ENCODE peak calls at places on chromosomes 6 and 20, in nine cellular contexts. R is ureter, I is RCC 7860, H is astrocyte of the spinal cord, B is A673, L is ACHN, N is NCI-H226, G is HEK293T, K is head of caudate nucleus. P is an unnamed sample.

GRCh38 chr6:25874118-25874517 is at the start of gene SLC17A3:
- DNase-seq in H (no peak), K (no peak), N (no peak), R (no peak), I (peak; percentile 49), L (peak; percentile 85), B (no peak), G (no peak), P (no peak)

GRCh38 chr6:101539510-101540245 is 146.2 kb downstream of the GRIK2 start:
- DNase-seq in B (no peak), R (no peak), I (no peak), G (no peak), L (peak; percentile 2), H (peak; percentile 56), N (peak; percentile 81), K (no peak), P (no peak)

GRCh38 chr20:23159256-23159922 is 73.3 kb upstream of the CD93 start:
- DNase-seq in L (no peak), G (no peak), H (no peak), B (peak; percentile 17), I (no peak), N (no peak), K (no peak), R (peak; percentile 43), P (no peak)

GRCh38 chr6:160583805-160584204 is 80.3 kb downstream of the LPA start:
- DNase-seq in K (no peak), N (no peak), G (no peak), B (no peak), L (no peak), H (no peak), I (no peak), R (no peak), P (no peak)

GRCh38 chr6:79250107-79250514 is 15.6 kb upstream of the HMGN3 start:
- DNase-seq in B (peak; percentile 4), H (no peak), R (no peak), K (no peak), L (peak; percentile 23), G (peak; percentile 13), I (no peak), N (no peak), P (no peak)

GRCh38 chr20:62356948-62357667 is 10.0 kb downstream of the LAMA5 start:
- DNase-seq in N (peak; percentile 81), K (no peak), G (no peak), R (no peak), L (peak; percentile 78), H (peak; percentile 79), I (peak; percentile 70), B (no peak), P (no peak)

GRCh38 chr6:36127462-36128016 is 2.8 kb upstream of the MAPK13 start:
- DNase-seq in K (no peak), G (no peak), L (peak; percentile 80), I (peak; percentile 80), R (no peak), B (no peak), N (peak; percentile 91), H (peak; percentile 57), P (no peak)

GRCh38 chr6:137697267-137697938 is 169.7 kb upstream of the TNFAIP3 start:
- DNase-seq in I (peak; percentile 85), L (peak; percentile 66), H (peak; percentile 42), R (no peak), G (no peak), K (no peak), B (no peak), N (peak; percentile 87), P (no peak)

GRCh38 chr6:133040025-133040838 is 200.9 kb upstream of the EYA4 start:
- DNase-seq in L (peak; percentile 15), N (no peak), H (peak; percentile 34), I (no peak), R (no peak), B (peak; percentile 45), G (peak; percentile 62), K (peak; percentile 39), P (no peak)

GRCh38 chr6:129592516-129593232 is 117.3 kb downstream of the ARHGAP18 start:
- DNase-seq in L (no peak), H (no peak), R (no peak), G (no peak), K (no peak), I (no peak), B (no peak), N (peak; percentile 12), P (no peak)

GRCh38 chr20:38092260-38092857 is 58.8 kb downstream of the RPRD1B start:
- DNase-seq in G (no peak), L (no peak), H (no peak), I (no peak), B (peak; percentile 58), R (no peak), K (no peak), N (no peak), P (no peak)

GRCh38 chr6:91816335-91816734 is 1229.5 kb upstream of the MAP3K7 start:
- DNase-seq in L (no peak), N (no peak), H (no peak), G (no peak), R (no peak), K (no peak), B (no peak), I (no peak), P (no peak)

GRCh38 chr20:41361757-41362747 is 4.6 kb downstream of the EMILIN3 start:
- DNase-seq in H (no peak), K (peak; percentile 69), N (no peak), B (no peak), R (no peak), G (no peak), I (no peak), L (no peak), P (no peak)

GRCh38 chr6:74606488-74607135 is 599.2 kb downstream of the COL12A1 start:
- DNase-seq in R (no peak), N (peak; percentile 93), B (peak; percentile 48), L (no peak), G (no peak), K (no peak), H (peak; percentile 92), I (peak; percentile 13), P (no peak)

GRCh38 chr20:46752639-46753235 is 43.3 kb downstream of the SLC2A10 start:
- DNase-seq in G (peak; percentile 47), I (no peak), N (no peak), L (peak; percentile 25), R (peak; percentile 65), K (peak; percentile 75), B (peak; percentile 67), H (peak; percentile 71), P (peak; percentile 58)

P was measured in D341Med.